ENCODE peak calls at places on chromosomes 1 and 21, in nine cellular contexts. Y is mesothelial cell of epicardium, H is GDM1, B is fibroblast of lung, F is T1000, X is type B pancreatic cell, O is choroid plexus epithelial cell, Q is NCI-H510A treated with DMSO at 0.1 percent for 48 hours, L is anterior cingulate cortex. J is an unnamed sample.
A peak's percentile ranks its signal among the peaks of the same experiment; 100 is the strongest.

GRCh38 chr1:8318436-8318835 is 522 bp downstream of the SLC45A1 start:
- DNase-seq in Y (no peak), H (no peak), B (no peak), F (no peak), X (no peak), O (no peak), Q (peak; percentile 78), L (no peak), J (no peak)

GRCh38 chr1:245198755-245199516 is 44.2 kb downstream of the KIF26B start:
- DNase-seq in Y (no peak), H (no peak), B (no peak), F (no peak), X (no peak), O (no peak), Q (no peak), L (no peak), J (no peak)

GRCh38 chr1:219446288-219446687 is 166.6 kb downstream of the ZC3H11B start:
- DNase-seq in Y (no peak), H (no peak), B (no peak), F (no peak), X (no peak), O (no peak), Q (no peak), L (no peak), J (no peak)

GRCh38 chr1:224308064-224308463 is 21.9 kb downstream of the NVL start:
- DNase-seq in Y (no peak), H (no peak), B (no peak), F (no peak), X (no peak), O (no peak), Q (no peak), L (no peak), J (no peak)

GRCh38 chr1:7684132-7684531 is 87.0 kb upstream of the VAMP3 start:
- DNase-seq in Y (no peak), H (no peak), B (no peak), F (no peak), X (no peak), O (no peak), Q (no peak), L (no peak), J (no peak)

GRCh38 chr1:57424231-57425027 is 569 bp upstream of the DAB1 start:
- DNase-seq in Y (peak; percentile 54), H (no peak), B (peak; percentile 32), F (peak; percentile 43), X (peak; percentile 80), O (peak; percentile 49), Q (peak; percentile 50), L (no peak), J (no peak)

GRCh38 chr1:180188103-180188506 is 33.4 kb downstream of the QSOX1 start:
- DNase-seq in Y (peak; percentile 72), H (peak; percentile 7), B (peak; percentile 34), F (peak; percentile 26), X (no peak), O (peak; percentile 72), Q (peak; percentile 37), L (peak; percentile 44), J (no peak)

GRCh38 chr1:90940746-90941145 is 81.1 kb downstream of the ZNF644 start:
- DNase-seq in Y (no peak), H (no peak), B (no peak), F (no peak), X (no peak), O (no peak), Q (no peak), L (no peak), J (no peak)

GRCh38 chr1:43908858-43909257 is 24.7 kb upstream of the ARTN start:
- DNase-seq in Y (no peak), H (no peak), B (no peak), F (no peak), X (no peak), O (peak; percentile 50), Q (peak; percentile 38), L (no peak), J (no peak)

GRCh38 chr1:25556791-25557476 is 13.5 kb downstream of the LDLRAP1 start:
- DNase-seq in Y (no peak), H (peak; percentile 58), B (peak; percentile 57), F (no peak), X (no peak), O (peak; percentile 74), Q (no peak), L (no peak), J (peak; percentile 58)

GRCh38 chr21:42047821-42048613 is 23.1 kb upstream of the UMODL1 start:
- DNase-seq in Y (no peak), H (no peak), B (peak; percentile 100), F (peak; percentile 48), X (no peak), O (peak; percentile 93), Q (no peak), L (peak; percentile 34), J (no peak)

GRCh38 chr1:62318756-62319544 is at the start of gene KANK4:
- DNase-seq in Y (peak; percentile 59), H (no peak), B (no peak), F (no peak), X (no peak), O (no peak), Q (no peak), L (no peak), J (no peak)

GRCh38 chr21:30044447-30045064 is 104.8 kb upstream of the GRIK1 start:
- DNase-seq in Y (no peak), H (no peak), B (peak; percentile 3), F (peak; percentile 5), X (no peak), O (peak; percentile 55), Q (peak; percentile 3), L (no peak), J (no peak)

GRCh38 chr1:117017648-117018047 is 16.1 kb downstream of the CD101 start:
- DNase-seq in Y (no peak), H (no peak), B (peak; percentile 39), F (no peak), X (no peak), O (no peak), Q (no peak), L (no peak), J (no peak)

GRCh38 chr1:143698016-143698415 is 273.8 kb downstream of the FAM72C start:
- DNase-seq in Y (no peak), H (no peak), B (no peak), F (no peak), X (no peak), O (peak; percentile 7), Q (no peak), L (no peak), J (peak; percentile 5)

GRCh38 chr1:66022904-66023620 is 230.4 kb downstream of the PDE4B start:
- DNase-seq in Y (no peak), H (no peak), B (peak; percentile 19), F (no peak), X (no peak), O (peak; percentile 30), Q (no peak), L (no peak), J (no peak)

GRCh38 chr1:68558321-68559026 is 61.6 kb upstream of the DEPDC1 start:
- DNase-seq in Y (no peak), H (no peak), B (no peak), F (no peak), X (no peak), O (no peak), Q (no peak), L (no peak), J (no peak)

GRCh38 chr1:199018471-199019135 is 379.8 kb downstream of the PTPRC start:
- DNase-seq in Y (no peak), H (no peak), B (no peak), F (no peak), X (no peak), O (no peak), Q (no peak), L (no peak), J (no peak)

GRCh38 chr1:2373551-2374259 is 17.6 kb downstream of the MORN1 start:
- DNase-seq in Y (no peak), H (no peak), B (no peak), F (no peak), X (no peak), O (no peak), Q (no peak), L (no peak), J (no peak)

GRCh38 chr1:240310226-240310925 is 218.7 kb downstream of the FMN2 start:
- DNase-seq in Y (no peak), H (no peak), B (peak; percentile 88), F (no peak), X (no peak), O (peak; percentile 63), Q (no peak), L (no peak), J (no peak)

GRCh38 chr1:246971969-246972368 is 35.9 kb downstream of the ZNF695 start:
- DNase-seq in Y (no peak), H (no peak), B (no peak), F (no peak), X (no peak), O (no peak), Q (no peak), L (no peak), J (no peak)

GRCh38 chr1:36322786-36323635 is 434 bp downstream of the EVA1B start:
- DNase-seq in Y (peak; percentile 66), H (no peak), B (peak; percentile 54), F (peak; percentile 52), X (no peak), O (peak; percentile 64), Q (no peak), L (no peak), J (no peak)

GRCh38 chr1:184324972-184325371 is 61.9 kb upstream of the C1orf21 start:
- DNase-seq in Y (no peak), H (no peak), B (no peak), F (no peak), X (no peak), O (no peak), Q (no peak), L (no peak), J (no peak)

GRCh38 chr1:2796890-2797740 is 4.4 kb downstream of the TTC34 start:
- DNase-seq in Y (no peak), H (no peak), B (no peak), F (no peak), X (no peak), O (no peak), Q (no peak), L (no peak), J (no peak)

GRCh38 chr1:212254853-212255363 is 30.3 kb upstream of the PPP2R5A start:
- DNase-seq in Y (no peak), H (no peak), B (no peak), F (no peak), X (no peak), O (no peak), Q (no peak), L (no peak), J (no peak)

GRCh38 chr1:74684301-74684700 is 10.7 kb upstream of the ERICH3 start:
- DNase-seq in Y (no peak), H (no peak), B (no peak), F (no peak), X (no peak), O (no peak), Q (no peak), L (no peak), J (no peak)

GRCh38 chr1:79976287-79976686 is 969.8 kb upstream of the ADGRL4 start:
- DNase-seq in Y (no peak), H (no peak), B (peak; percentile 15), F (no peak), X (no peak), O (no peak), Q (no peak), L (no peak), J (no peak)

GRCh38 chr1:154402409-154402921 is 2.7 kb upstream of the IL6R start:
- DNase-seq in Y (no peak), H (no peak), B (no peak), F (no peak), X (no peak), O (no peak), Q (no peak), L (no peak), J (no peak)

GRCh38 chr1:94672934-94673333 is 131.4 kb upstream of the F3 start:
- DNase-seq in Y (no peak), H (no peak), B (peak; percentile 79), F (no peak), X (no peak), O (peak; percentile 45), Q (no peak), L (no peak), J (no peak)

GRCh38 chr21:15848632-15849031 is 118.8 kb downstream of the USP25 start:
- DNase-seq in Y (no peak), H (no peak), B (peak; percentile 75), F (no peak), X (no peak), O (peak; percentile 44), Q (no peak), L (no peak), J (no peak)

GRCh38 chr1:116737020-116737854 is 17.0 kb upstream of the CD2 start:
- DNase-seq in Y (peak; percentile 62), H (peak; percentile 16), B (peak; percentile 45), F (peak; percentile 15), X (no peak), O (peak; percentile 75), Q (peak; percentile 67), L (peak; percentile 6), J (peak; percentile 83)